ENCODE peak calls at places on chromosomes 3 and 15, in four cellular contexts. One of them, this sample, is unnamed.

GRCh38 chr15:49155834-49156627 is 632 bp upstream of the COPS2 start:
- DNase-seq in iPS-NIHi11: peak; percentile 16
- DNase-seq in esophagus muscularis mucosa: no peak
- DNase-seq in AG20443: peak; percentile 29
- DNase-seq in this sample: no peak

GRCh38 chr15:71462638-71463037 is 347.4 kb downstream of the THSD4 start:
- DNase-seq in iPS-NIHi11: no peak
- DNase-seq in esophagus muscularis mucosa: no peak
- DNase-seq in AG20443: no peak
- DNase-seq in this sample: no peak

GRCh38 chr3:65836047-65836446 is 202.7 kb downstream of the MAGI1 start:
- DNase-seq in iPS-NIHi11: no peak
- DNase-seq in esophagus muscularis mucosa: no peak
- DNase-seq in AG20443: no peak
- DNase-seq in this sample: no peak

GRCh38 chr15:37773111-37773860 is 161.2 kb upstream of the TMCO5A start:
- DNase-seq in iPS-NIHi11: no peak
- DNase-seq in esophagus muscularis mucosa: no peak
- DNase-seq in AG20443: peak; percentile 74
- DNase-seq in this sample: no peak

GRCh38 chr3:177550667-177551066 is 353.4 kb upstream of the TBL1XR1 start:
- DNase-seq in iPS-NIHi11: no peak
- DNase-seq in esophagus muscularis mucosa: no peak
- DNase-seq in AG20443: no peak
- DNase-seq in this sample: no peak

GRCh38 chr15:91710072-91710471 is 143.4 kb upstream of the SLCO3A1 start:
- DNase-seq in iPS-NIHi11: no peak
- DNase-seq in esophagus muscularis mucosa: peak; percentile 82
- DNase-seq in AG20443: no peak
- DNase-seq in this sample: no peak

GRCh38 chr3:39286771-39287170 is 6.9 kb upstream of the CX3CR1 start:
- DNase-seq in iPS-NIHi11: no peak
- DNase-seq in esophagus muscularis mucosa: no peak
- DNase-seq in AG20443: no peak
- DNase-seq in this sample: no peak

GRCh38 chr3:126083511-126083912 is 412 bp downstream of the SLC41A3 start:
- DNase-seq in iPS-NIHi11: peak; percentile 87
- DNase-seq in esophagus muscularis mucosa: peak; percentile 92
- DNase-seq in AG20443: peak; percentile 70
- DNase-seq in this sample: peak; percentile 63

This sample was measured in MG63.